ENCODE peak calls at places on chromosomes 1 and 21, in nine cellular contexts. H, E, P, N, R, X, U, Z and A are unnamed samples.
A peak's percentile ranks its signal among the peaks of the same experiment; 100 is the strongest.

GRCh38 chr1:197675475-197676324 is 99.6 kb downstream of the DENND1B start:
- DNase-seq in H (peak; percentile 21), P (peak; percentile 29), R (no peak), E (peak; percentile 46), X (peak; percentile 22), N (no peak), U (no peak), Z (peak; percentile 29), A (no peak)

GRCh38 chr1:230206976-230207375 is 139.9 kb downstream of the GALNT2 start:
- DNase-seq in E (no peak), P (no peak), R (no peak), H (no peak), Z (no peak), N (no peak), U (no peak), X (no peak), A (no peak)

GRCh38 chr1:158509471-158510161 is 37.6 kb downstream of the OR10R2 start:
- DNase-seq in Z (peak; percentile 5), E (no peak), X (no peak), P (peak; percentile 25), H (no peak), R (no peak), N (no peak), U (no peak), A (no peak)

GRCh38 chr1:111242805-111243523 is 15.5 kb downstream of the CHI3L2 start:
- DNase-seq in Z (no peak), X (no peak), H (no peak), U (no peak), E (no peak), R (no peak), N (no peak), P (no peak), A (no peak)

GRCh38 chr1:154808909-154809262 is 61.2 kb downstream of the KCNN3 start:
- DNase-seq in N (no peak), U (no peak), P (no peak), Z (no peak), E (peak; percentile 83), H (no peak), R (no peak), X (peak; percentile 1), A (peak; percentile 25)

GRCh38 chr1:155123801-155124200 is 3.9 kb upstream of the EFNA1 start:
- DNase-seq in X (no peak), P (no peak), Z (no peak), N (no peak), R (no peak), H (no peak), E (no peak), U (no peak), A (no peak)

GRCh38 chr1:218345673-218346390 is 696 bp downstream of the TGFB2 start:
- DNase-seq in X (peak; percentile 70), U (no peak), P (peak; percentile 80), N (peak; percentile 78), H (peak; percentile 68), R (peak; percentile 90), Z (peak; percentile 87), E (peak; percentile 87), A (no peak)

GRCh38 chr1:235651170-235651806 is 1.7 kb upstream of the GNG4 start:
- DNase-seq in R (no peak), U (no peak), Z (no peak), E (no peak), N (no peak), H (no peak), P (no peak), X (no peak), A (no peak)

GRCh38 chr1:34923490-34923889 is 6.0 kb downstream of the DLGAP3 start:
- DNase-seq in H (no peak), X (no peak), E (no peak), N (no peak), P (no peak), R (no peak), Z (no peak), U (no peak), A (no peak)

GRCh38 chr1:232033285-232033684 is 406.7 kb downstream of the DISC1 start:
- DNase-seq in P (peak; percentile 36), H (no peak), R (no peak), N (peak; percentile 68), Z (no peak), X (no peak), E (no peak), U (no peak), A (no peak)

GRCh38 chr1:203931953-203932352 is 70.6 kb downstream of the SNRPE start:
- DNase-seq in R (no peak), E (no peak), H (no peak), N (no peak), U (peak; percentile 64), Z (no peak), P (no peak), X (no peak), A (no peak)

GRCh38 chr1:228279011-228279721 is 71.3 kb downstream of the OBSCN start:
- DNase-seq in U (no peak), P (no peak), E (no peak), X (no peak), Z (no peak), H (no peak), R (peak; percentile 65), N (no peak), A (no peak)

GRCh38 chr1:64112281-64112680 is 91.1 kb upstream of the UBE2U start:
- DNase-seq in U (no peak), N (no peak), Z (peak; percentile 60), H (no peak), X (peak; percentile 84), R (no peak), E (no peak), P (no peak), A (peak; percentile 72)

GRCh38 chr1:169891539-169891885 is 2.2 kb downstream of the SCYL3 start:
- DNase-seq in P (no peak), U (no peak), H (no peak), E (no peak), X (no peak), Z (no peak), N (no peak), R (no peak), A (no peak)
- H3K4me3 ChIP-seq in P (no peak overlapping the region), U (peak overlapping the region; percentile 67), H (no peak overlapping the region), E (no peak overlapping the region), X (no peak overlapping the region), Z (no peak overlapping the region), N (no peak overlapping the region), R (no peak overlapping the region), A (no peak overlapping the region)

GRCh38 chr1:150152182-150152536 is 2.4 kb downstream of the PLEKHO1 start:
- DNase-seq in R (peak; percentile 79), H (no peak), E (no peak), U (no peak), Z (no peak), P (no peak), N (peak; percentile 50), X (no peak), A (no peak)

GRCh38 chr1:150148834-150149489 is 754 bp upstream of the PLEKHO1 start:
- DNase-seq in U (no peak), P (peak; percentile 28), H (no peak), Z (no peak), X (no peak), R (peak; percentile 71), N (no peak), E (no peak), A (no peak)

GRCh38 chr1:150149490-150150453 is at the start of gene PLEKHO1:
- DNase-seq in P (peak; percentile 85), R (peak; percentile 96), U (no peak), N (peak; percentile 55), Z (peak; percentile 85), H (peak; percentile 90), X (peak; percentile 85), E (peak; percentile 91), A (no peak)

GRCh38 chr1:150151291-150152181 is 1.8 kb downstream of the PLEKHO1 start:
- DNase-seq in U (no peak), X (no peak), N (no peak), R (peak; percentile 83), E (peak; percentile 58), Z (no peak), P (no peak), H (peak; percentile 39), A (no peak)

GRCh38 chr1:150150511-150151021 is 850 bp downstream of the PLEKHO1 start:
- DNase-seq in U (no peak), P (peak; percentile 59), H (peak; percentile 44), E (peak; percentile 71), N (peak; percentile 53), R (peak; percentile 76), X (no peak), Z (no peak), A (no peak)
- H3K4me3 ChIP-seq in U (peak overlapping the region; percentile 53), P (peak overlapping the region; percentile 95), H (peak overlapping the region; percentile 87), E (peak overlapping the region; percentile 91), N (peak overlapping the region; percentile 90), R (peak overlapping the region; percentile 73), X (peak overlapping the region; percentile 97), Z (peak overlapping the region; percentile 67), A (peak overlapping the region; percentile 54)

GRCh38 chr21:31135536-31136184 is 97.4 kb upstream of the KRTAP19-8 start:
- DNase-seq in P (no peak), U (no peak), X (no peak), N (no peak), Z (no peak), H (no peak), R (no peak), E (no peak), A (no peak)

GRCh38 chr21:31132574-31133242 is 94.4 kb upstream of the KRTAP19-8 start:
- DNase-seq in R (no peak), X (peak; percentile 12), N (no peak), Z (peak; percentile 76), P (no peak), E (no peak), U (no peak), H (no peak), A (no peak)

GRCh38 chr21:31136891-31137290 is 98.6 kb upstream of the KRTAP19-8 start:
- DNase-seq in E (no peak), P (no peak), X (peak; percentile 74), R (no peak), Z (peak; percentile 93), H (no peak), U (peak; percentile 40), N (no peak), A (no peak)

GRCh38 chr21:31130821-31131220 is 92.5 kb upstream of the KRTAP19-8 start:
- DNase-seq in N (no peak), E (no peak), Z (no peak), P (no peak), R (no peak), U (no peak), X (no peak), H (no peak), A (no peak)

DNA sequence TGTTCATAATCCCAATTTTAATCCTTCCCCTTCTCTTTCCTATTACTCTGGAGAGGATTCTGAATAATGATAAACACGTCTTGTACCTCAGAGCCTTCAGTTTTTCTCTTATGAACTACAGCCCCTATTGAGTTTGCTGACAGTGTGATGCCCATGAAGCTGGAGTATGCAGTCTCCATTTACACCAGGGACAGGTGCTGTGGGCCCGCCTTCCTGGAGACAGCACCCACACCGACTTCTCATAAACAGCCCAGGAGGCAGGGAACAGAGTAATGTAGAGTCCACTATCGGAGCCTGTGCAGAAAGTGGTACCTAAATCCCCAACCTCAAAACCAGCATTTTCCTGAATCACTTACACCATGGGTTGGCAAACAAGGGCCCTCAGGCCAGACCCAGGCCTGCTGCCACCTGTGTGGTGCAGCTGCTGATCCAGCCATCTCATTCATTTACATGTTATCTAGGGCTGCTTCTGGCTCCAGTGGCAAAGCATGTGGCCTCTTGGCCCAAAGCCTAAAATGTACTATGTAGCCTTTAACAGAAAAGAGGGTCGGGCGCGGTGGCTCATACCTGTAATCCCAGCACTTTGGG is 95.1 kb upstream of the KRTAP19-8 start:
- DNase-seq in P (no peak), X (no peak), U (no peak), H (no peak), R (no peak), Z (no peak), E (no peak), N (no peak), A (no peak)
- H3K4me3 ChIP-seq in P (no peak overlapping the region), X (no peak overlapping the region), U (no peak overlapping the region), H (no peak overlapping the region), R (no peak overlapping the region), Z (no peak overlapping the region), E (no peak overlapping the region), N (no peak overlapping the region), A (no peak overlapping the region)

GRCh38 chr1:105485207-105485606 is 1571.3 kb upstream of the PRMT6 start:
- DNase-seq in Z (peak; percentile 58), H (no peak), U (no peak), X (peak; percentile 58), E (no peak), N (no peak), P (no peak), R (no peak), A (peak; percentile 12)
- H3K4me3 ChIP-seq in Z (no peak overlapping the region), H (no peak overlapping the region), U (no peak overlapping the region), X (no peak overlapping the region), E (no peak overlapping the region), N (no peak overlapping the region), P (no peak overlapping the region), R (no peak overlapping the region), A (no peak overlapping the region)